ENCODE peak calls at places on chromosomes 13 and 19, in nine cellular contexts. J is SW 1271, K is neural crest cell, H is EH, A is NCI-H2171 treated with DMSO at 0.1 percent for 48 hours, N is mesendoderm, V is cardiac fibroblast, I is pancreas, Z is activated B cell treated with CpG ODN at 0.5 μM for 24 hours. W is an unnamed sample.

GRCh38 chr13:27794075-27794691 is 1.9 kb downstream of the GSX1 start:
- DNase-seq in J (no peak), K (no peak), N (no peak), Z (no peak), I (no peak), V (no peak), A (no peak), H (no peak), W (no peak)

GRCh38 chr19:8306235-8307054 is 1.7 kb downstream of the CD320 start:
- DNase-seq in I (peak), Z (peak), V (no peak), K (peak), H (no peak), J (no peak), N (no peak), A (no peak), W (no peak)

GRCh38 chr13:110824901-110825300 is 90.0 kb downstream of the ANKRD10 start:
- DNase-seq in N (no peak), K (no peak), A (no peak), Z (no peak), V (no peak), I (no peak), H (no peak), J (no peak), W (no peak)

GRCh38 chr13:60654405-60654804 is 257.4 kb downstream of the TDRD3 start:
- DNase-seq in A (peak), I (no peak), J (no peak), Z (no peak), H (no peak), V (peak), N (peak), K (peak), W (peak)

GRCh38 chr19:52188822-52189744 is 769 bp upstream of the PPP2R1A start:
- DNase-seq in J (no peak), N (no peak), K (peak), I (no peak), A (peak), V (no peak), H (no peak), Z (no peak), W (no peak)

GRCh38 chr13:21458457-21458815 is 667 bp downstream of the ZDHHC20 start:
- DNase-seq in H (peak), A (peak), I (peak), Z (peak), N (peak), K (peak), V (no peak), J (no peak), W (peak)

GRCh38 chr19:45764947-45765346 is 4.1 kb downstream of the SIX5 start:
- DNase-seq in J (no peak), A (no peak), N (peak), I (no peak), K (no peak), Z (no peak), H (no peak), V (no peak), W (peak)

GRCh38 chr13:98214008-98214643 is 37.1 kb upstream of the RNF113B start:
- DNase-seq in K (peak), A (peak), H (peak), Z (no peak), I (peak), V (peak), N (no peak), J (no peak), W (no peak)

GRCh38 chr13:23796546-23796945 is 92.7 kb downstream of the MIPEP start:
- DNase-seq in I (no peak), Z (no peak), V (no peak), A (peak), H (peak), J (no peak), N (no peak), K (no peak), W (no peak)

GRCh38 chr19:56507446-56508281 is at the start of gene ZNF471:
- DNase-seq in J (peak), Z (peak), K (no peak), V (peak), H (peak), I (peak), N (peak), A (peak), W (peak)